ENCODE peak calls at places on chromosomes 5 and 9, in ten cellular contexts. W is transverse colon, V is HL-60, Q is coronary artery, G is progenitor cell of endocrine pancreas, T is dorsolateral prefrontal cortex, J is A549, O is mucosa of descending colon, A is heart right ventricle, N is omental fat pad. Z is an unnamed sample.

GRCh38 chr5:14700478-14701436 is 36.2 kb downstream of the OTULIN start:
- DNase-seq in W (no peak), V (peak), Q (no peak), G (no peak), T (no peak), J (no peak), O (no peak), A (peak), N (no peak), Z (no peak)

GRCh38 chr9:764105-764524 is 77.4 kb upstream of the DMRT1 start:
- DNase-seq in W (peak), V (peak), Q (no peak), G (peak), T (peak), J (peak), O (peak), A (peak), N (no peak), Z (peak)

GRCh38 chr5:10124287-10124686 is 125.4 kb downstream of the ATPSCKMT start:
- DNase-seq in W (no peak), V (no peak), Q (no peak), G (no peak), T (peak), J (no peak), O (no peak), A (peak), N (no peak), Z (no peak)

GRCh38 chr5:53360811-53361210 is 119.6 kb upstream of the FST start:
- DNase-seq in W (no peak), V (no peak), Q (no peak), G (no peak), T (no peak), J (no peak), O (no peak), A (no peak), N (no peak), Z (no peak)

GRCh38 chr9:135939351-135940265 is 21.6 kb downstream of the UBAC1 start:
- DNase-seq in W (no peak), V (no peak), Q (no peak), G (no peak), T (no peak), J (no peak), O (no peak), A (no peak), N (no peak), Z (no peak)

GRCh38 chr5:174750720-174751119 is 26.3 kb downstream of the MSX2 start:
- DNase-seq in W (no peak), V (no peak), Q (no peak), G (no peak), T (no peak), J (no peak), O (no peak), A (no peak), N (no peak), Z (no peak)

GRCh38 chr5:1396029-1396816 is 49.0 kb downstream of the SLC6A3 start:
- DNase-seq in W (no peak), V (no peak), Q (no peak), G (no peak), T (no peak), J (no peak), O (no peak), A (no peak), N (no peak), Z (no peak)

GRCh38 chr5:120304653-120305052 is 159.4 kb upstream of the PRR16 start:
- DNase-seq in W (no peak), V (no peak), Q (no peak), G (no peak), T (no peak), J (no peak), O (no peak), A (no peak), N (no peak), Z (no peak)

GRCh38 chr5:24059006-24059405 is 551.6 kb downstream of the PRDM9 start:
- DNase-seq in W (no peak), V (no peak), Q (no peak), G (no peak), T (no peak), J (no peak), O (no peak), A (no peak), N (no peak), Z (no peak)

GRCh38 chr5:14406554-14406849 is 175.1 kb upstream of the OTULINL start:
- DNase-seq in W (no peak), V (no peak), Q (no peak), G (no peak), T (no peak), J (no peak), O (no peak), A (no peak), N (no peak), Z (no peak)

GRCh38 chr5:137954131-137954879 is 65.0 kb downstream of the PKD2L2 start:
- DNase-seq in W (peak), V (no peak), Q (no peak), G (no peak), T (no peak), J (peak), O (no peak), A (peak), N (no peak), Z (no peak)

GRCh38 chr5:92554447-92555085 is 1026.5 kb downstream of the NR2F1-AS1 start:
- DNase-seq in W (no peak), V (no peak), Q (no peak), G (no peak), T (no peak), J (no peak), O (no peak), A (no peak), N (no peak), Z (no peak)

GRCh38 chr9:125749951-125750655 is 2.9 kb downstream of the PBX3 start:
- DNase-seq in W (no peak), V (no peak), Q (no peak), G (no peak), T (no peak), J (no peak), O (no peak), A (no peak), N (no peak), Z (no peak)

GRCh38 chr5:153617190-153617589 is 126.7 kb downstream of the GRIA1 start:
- DNase-seq in W (no peak), V (no peak), Q (no peak), G (no peak), T (no peak), J (no peak), O (no peak), A (no peak), N (no peak), Z (no peak)

GRCh38 chr5:15785636-15786035 is 285.7 kb downstream of the FBXL7 start:
- DNase-seq in W (no peak), V (no peak), Q (no peak), G (no peak), T (peak), J (no peak), O (no peak), A (no peak), N (no peak), Z (no peak)

GRCh38 chr9:135379540-135380267 is 99.9 kb upstream of the PPP1R26 start:
- DNase-seq in W (no peak), V (no peak), Q (no peak), G (no peak), T (no peak), J (no peak), O (no peak), A (no peak), N (no peak), Z (no peak)

GRCh38 chr9:129557192-129558036 is 63.5 kb downstream of the C9orf50 start:
- DNase-seq in W (no peak), V (no peak), Q (no peak), G (peak), T (no peak), J (peak), O (no peak), A (no peak), N (no peak), Z (peak)

GRCh38 chr5:127906562-127907204 is 176.9 kb upstream of the SLC12A2 start:
- DNase-seq in W (no peak), V (no peak), Q (no peak), G (no peak), T (no peak), J (no peak), O (no peak), A (no peak), N (no peak), Z (no peak)

GRCh38 chr5:127907907-127908306 is 175.7 kb upstream of the SLC12A2 start:
- DNase-seq in W (no peak), V (no peak), Q (no peak), G (no peak), T (no peak), J (no peak), O (no peak), A (no peak), N (no peak), Z (no peak)

GRCh38 chr5:127910307-127910956 is 173.1 kb upstream of the SLC12A2 start:
- DNase-seq in W (no peak), V (no peak), Q (no peak), G (no peak), T (no peak), J (no peak), O (no peak), A (peak), N (no peak), Z (no peak)

GRCh38 chr5:127909821-127910220 is 173.7 kb upstream of the SLC12A2 start:
- DNase-seq in W (no peak), V (no peak), Q (no peak), G (no peak), T (no peak), J (no peak), O (no peak), A (no peak), N (no peak), Z (no peak)

DNA sequence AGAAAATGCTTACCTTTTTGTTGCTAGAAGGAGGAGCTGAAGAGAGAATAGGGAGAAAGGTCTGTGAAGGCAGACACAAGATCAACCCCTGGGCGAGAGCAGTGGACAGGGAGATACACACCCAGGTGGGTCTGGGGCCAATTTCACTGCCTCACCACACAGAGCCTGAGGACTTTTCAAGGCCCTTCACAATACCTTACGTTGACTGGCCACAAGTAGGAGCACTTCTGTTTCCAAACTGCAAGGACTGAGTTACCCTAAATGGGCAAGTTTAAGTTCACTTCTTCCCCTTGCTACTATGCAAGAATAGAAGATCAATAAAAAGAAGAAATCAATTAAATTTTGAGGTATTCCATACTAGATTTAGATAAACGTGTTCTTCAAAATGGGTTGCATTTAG is 174.5 kb upstream of the SLC12A2 start:
- DNase-seq in W (no peak), V (peak), Q (no peak), G (no peak), T (no peak), J (peak), O (no peak), A (peak), N (no peak), Z (peak)
- TF ChIP-seq CTCF in W (peak), V (peak), Q (no peak), G (peak), T (peak), J (peak), O (no peak), A (peak), N (no peak), Z (peak)

DNA sequence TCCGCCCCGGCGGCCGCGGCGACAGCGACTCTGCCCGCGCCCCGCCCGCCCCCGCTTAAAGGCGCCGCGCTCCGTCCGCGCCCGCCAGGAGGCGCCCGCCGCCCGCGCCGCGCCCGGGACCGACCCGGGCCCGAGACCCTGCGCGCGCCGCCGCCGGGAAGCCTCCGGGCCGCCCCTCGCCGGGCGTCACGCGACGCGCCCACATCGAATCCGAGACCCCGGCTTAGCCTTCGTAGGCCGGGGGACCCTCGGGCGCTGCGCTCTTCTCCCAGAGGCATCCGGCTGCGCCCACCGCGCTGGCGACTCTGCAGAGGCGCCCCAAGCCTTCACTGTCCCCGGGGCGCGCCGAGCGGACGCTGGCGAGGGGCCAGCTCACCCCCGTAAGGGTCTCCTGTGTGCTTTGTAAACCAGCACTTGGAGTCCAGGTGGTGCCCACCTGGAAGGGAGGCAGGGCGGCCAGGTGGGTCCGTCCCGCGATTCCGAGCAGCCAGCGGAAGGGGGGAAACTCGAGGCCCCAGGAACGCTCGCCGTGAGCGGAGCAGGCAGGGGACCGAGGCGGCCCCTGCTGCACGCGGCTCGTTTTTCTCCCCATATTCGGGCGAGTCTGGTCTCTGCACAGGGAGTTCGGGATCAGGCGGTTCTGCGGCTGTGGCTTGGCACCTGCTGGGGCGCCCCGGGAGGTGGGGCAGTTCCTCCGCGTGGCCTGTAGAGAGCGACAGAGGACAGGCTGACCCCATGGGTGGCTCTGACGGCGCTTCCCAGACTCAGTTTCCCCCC is 432 bp upstream of the ABCA2 start:
- DNase-seq in W (peak), V (peak), Q (no peak), G (peak), T (peak), J (no peak), O (peak), A (peak), N (no peak), Z (peak)
- TF ChIP-seq CTCF in W (peak), V (peak), Q (no peak), G (no peak), T (peak), J (peak), O (peak), A (no peak), N (no peak), Z (no peak)

GRCh38 chr5:6446626-6447309 is 1.9 kb upstream of the UBE2QL1 start:
- DNase-seq in W (no peak), V (no peak), Q (peak), G (no peak), T (no peak), J (no peak), O (no peak), A (no peak), N (no peak), Z (no peak)
- TF ChIP-seq CTCF in W (no peak), V (no peak), Q (no peak), G (no peak), T (no peak), J (no peak), O (no peak), A (no peak), N (no peak), Z (no peak)

DNA sequence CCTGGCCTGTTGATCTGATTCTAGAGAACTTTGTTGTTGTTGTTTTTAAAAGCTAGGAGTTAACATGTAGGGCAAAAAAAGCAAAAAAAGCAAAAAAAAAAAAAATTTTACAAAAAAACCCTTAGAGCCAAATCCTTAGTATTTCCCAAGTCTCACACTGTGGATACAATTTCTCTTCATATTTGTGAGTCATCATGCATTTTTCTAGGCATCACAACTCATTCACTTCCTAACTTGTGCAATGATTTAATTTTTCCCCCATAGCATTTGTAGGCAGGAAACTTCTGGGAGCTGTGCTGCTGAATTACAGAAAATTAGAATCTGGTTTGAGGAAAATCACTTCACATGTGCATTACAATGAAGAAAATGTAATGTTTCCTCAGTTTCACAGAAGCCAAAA is 91.9 kb downstream of the MARCHF3 start:
- DNase-seq in W (no peak), V (no peak), Q (no peak), G (no peak), T (no peak), J (no peak), O (no peak), A (no peak), N (no peak), Z (no peak)
- TF ChIP-seq CTCF in W (no peak), V (no peak), Q (no peak), G (no peak), T (no peak), J (no peak), O (no peak), A (no peak), N (no peak), Z (no peak)

GRCh38 chr9:131837316-131837715 is 97.4 kb upstream of the RAPGEF1 start:
- DNase-seq in W (no peak), V (peak), Q (no peak), G (no peak), T (no peak), J (peak), O (no peak), A (peak), N (no peak), Z (no peak)

GRCh38 chr9:131837836-131838235 is 98.0 kb upstream of the RAPGEF1 start:
- DNase-seq in W (no peak), V (no peak), Q (no peak), G (no peak), T (no peak), J (no peak), O (no peak), A (no peak), N (no peak), Z (no peak)

GRCh38 chr9:131840220-131840619 is 100.3 kb upstream of the RAPGEF1 start:
- DNase-seq in W (no peak), V (no peak), Q (no peak), G (no peak), T (no peak), J (no peak), O (no peak), A (no peak), N (no peak), Z (no peak)

GRCh38 chr9:131839281-131840084 is 99.6 kb upstream of the RAPGEF1 start:
- DNase-seq in W (peak), V (peak), Q (no peak), G (no peak), T (no peak), J (no peak), O (no peak), A (peak), N (no peak), Z (no peak)

DNA sequence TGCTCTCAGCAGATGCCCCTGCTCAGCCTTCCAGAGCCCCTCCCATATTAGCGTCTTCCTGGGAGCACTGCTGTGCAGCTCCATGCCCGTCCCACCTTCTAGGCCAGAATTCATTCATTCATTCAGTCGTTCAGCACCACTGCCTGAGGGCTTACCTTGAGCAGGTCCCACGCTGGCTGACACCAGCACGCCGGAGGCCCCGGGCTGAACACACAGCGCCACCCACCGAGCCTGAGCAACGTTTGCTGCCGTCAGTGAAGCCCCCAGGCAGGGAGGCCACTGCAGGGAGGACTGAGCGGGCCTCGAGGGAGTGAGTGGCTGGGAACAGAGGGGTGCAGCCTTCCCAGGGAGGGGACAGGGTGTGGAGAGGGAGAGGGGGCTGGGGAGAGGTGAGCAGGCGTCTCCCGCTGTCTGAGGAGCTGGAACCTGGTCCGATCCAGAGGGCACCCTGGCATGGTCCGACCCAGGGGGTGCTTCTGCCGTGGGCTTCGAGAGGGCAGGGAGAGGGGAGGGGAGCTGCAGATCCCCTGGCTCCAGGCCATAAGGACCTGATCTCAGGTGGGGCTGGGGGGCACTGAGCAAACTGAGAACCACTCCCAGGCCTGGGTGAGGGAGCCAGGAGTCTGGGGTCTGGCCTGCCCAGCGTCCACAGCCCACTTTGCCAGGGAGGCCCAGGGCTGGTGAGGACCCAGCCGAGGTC is 98.9 kb upstream of the RAPGEF1 start:
- DNase-seq in W (no peak), V (no peak), Q (no peak), G (no peak), T (no peak), J (no peak), O (no peak), A (no peak), N (no peak), Z (no peak)
- TF ChIP-seq CTCF in W (no peak), V (no peak), Q (no peak), G (no peak), T (no peak), J (no peak), O (no peak), A (no peak), N (no peak), Z (no peak)

GRCh38 chr5:150256416-150257064 is 33.0 kb downstream of the CAMK2A start:
- DNase-seq in W (no peak), V (no peak), Q (no peak), G (no peak), T (no peak), J (peak), O (no peak), A (no peak), N (no peak), Z (peak)
- TF ChIP-seq CTCF in W (no peak), V (no peak), Q (no peak), G (peak), T (no peak), J (no peak), O (no peak), A (peak), N (no peak), Z (peak)

GRCh38 chr5:35647128-35647527 is 29.5 kb downstream of the SPEF2 start:
- DNase-seq in W (no peak), V (no peak), Q (no peak), G (no peak), T (no peak), J (no peak), O (no peak), A (no peak), N (no peak), Z (no peak)

GRCh38 chr5:35656721-35657120 is 39.1 kb downstream of the SPEF2 start:
- DNase-seq in W (no peak), V (no peak), Q (no peak), G (no peak), T (no peak), J (no peak), O (no peak), A (no peak), N (no peak), Z (no peak)

GRCh38 chr5:35647712-35648111 is 30.0 kb downstream of the SPEF2 start:
- DNase-seq in W (no peak), V (no peak), Q (no peak), G (no peak), T (no peak), J (no peak), O (no peak), A (no peak), N (no peak), Z (no peak)

DNA sequence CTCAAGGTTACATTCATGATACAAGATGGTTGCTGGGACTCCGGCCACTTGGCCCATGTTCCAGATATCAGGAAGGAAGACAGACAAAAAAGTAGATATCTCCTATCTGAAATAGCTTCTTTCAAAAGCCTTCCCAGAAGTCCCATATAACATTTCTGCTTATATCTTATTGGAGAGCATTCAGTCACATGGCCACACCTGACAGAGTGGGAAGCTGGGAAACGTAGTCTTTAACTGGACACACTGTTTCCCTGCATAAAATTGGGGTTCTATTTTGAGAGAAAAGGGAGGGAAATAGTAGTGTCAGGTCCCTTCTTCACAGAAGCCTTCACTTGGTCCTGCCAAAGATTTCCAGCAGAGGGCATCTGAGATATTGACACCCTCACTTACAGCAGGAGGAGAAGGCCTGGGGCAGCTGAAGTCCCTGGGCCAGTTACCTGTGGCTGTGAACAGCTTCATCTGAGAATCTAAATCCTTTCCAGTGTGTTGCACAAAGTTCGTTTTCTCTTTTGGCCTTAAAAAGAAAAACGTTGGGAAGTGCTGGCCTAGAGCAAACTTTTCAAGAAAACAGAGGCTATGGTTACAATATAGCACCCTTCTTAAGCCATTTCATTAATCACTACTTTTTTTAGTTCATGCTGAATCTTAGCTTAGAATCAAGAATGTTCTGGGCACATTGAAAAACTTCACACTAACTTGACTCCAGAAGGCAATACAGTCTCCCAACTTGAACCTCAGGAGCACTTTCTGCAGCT is 33.5 kb downstream of the SPEF2 start:
- DNase-seq in W (peak), V (peak), Q (no peak), G (no peak), T (peak), J (peak), O (no peak), A (no peak), N (no peak), Z (peak)
- TF ChIP-seq CTCF in W (peak), V (peak), Q (no peak), G (peak), T (peak), J (peak), O (no peak), A (peak), N (no peak), Z (peak)